ENCODE peak calls at places on chromosomes 1 and 21, in four cellular contexts. X is tibial nerve, V is dorsolateral prefrontal cortex, O is GM06990. P is an unnamed sample.
A peak's percentile ranks its signal among the peaks of the same experiment; 100 is the strongest.

GRCh38 chr1:89610457-89610991 is 22.4 kb upstream of the LRRC8C start:
- DNase-seq in X (no peak), V (no peak), O (no peak), P (no peak)

GRCh38 chr1:229841230-229841629 is 215.2 kb downstream of the URB2 start:
- DNase-seq in X (no peak), V (no peak), O (no peak), P (no peak)

GRCh38 chr1:161096514-161096913 is 1.6 kb upstream of the KLHDC9 start:
- DNase-seq in X (peak; percentile 30), V (no peak), O (no peak), P (no peak)

GRCh38 chr1:156319664-156320063 is 18.4 kb downstream of the CCT3 start:
- DNase-seq in X (no peak), V (no peak), O (no peak), P (no peak)

GRCh38 chr1:19954059-19954458 is 25.4 kb downstream of the PLA2G2A start:
- DNase-seq in X (no peak), V (no peak), O (no peak), P (no peak)

GRCh38 chr1:110672001-110672752 is 2.6 kb downstream of the KCNA3 start:
- DNase-seq in X (no peak), V (no peak), O (peak; percentile 19), P (no peak)

GRCh38 chr21:21682172-21682571 is 684.0 kb downstream of the NCAM2 start:
- DNase-seq in X (no peak), V (no peak), O (no peak), P (no peak)

GRCh38 chr1:239125888-239126287 is 260.5 kb upstream of the CHRM3 start:
- DNase-seq in X (no peak), V (no peak), O (no peak), P (no peak)

GRCh38 chr1:23788695-23789094 is 2.2 kb upstream of the LYPLA2 start:
- DNase-seq in X (no peak), V (no peak), O (no peak), P (no peak)

GRCh38 chr1:223363057-223363855 is 720 bp downstream of the SUSD4 start:
- DNase-seq in X (no peak), V (peak; percentile 56), O (peak; percentile 12), P (peak; percentile 71)

DNA sequence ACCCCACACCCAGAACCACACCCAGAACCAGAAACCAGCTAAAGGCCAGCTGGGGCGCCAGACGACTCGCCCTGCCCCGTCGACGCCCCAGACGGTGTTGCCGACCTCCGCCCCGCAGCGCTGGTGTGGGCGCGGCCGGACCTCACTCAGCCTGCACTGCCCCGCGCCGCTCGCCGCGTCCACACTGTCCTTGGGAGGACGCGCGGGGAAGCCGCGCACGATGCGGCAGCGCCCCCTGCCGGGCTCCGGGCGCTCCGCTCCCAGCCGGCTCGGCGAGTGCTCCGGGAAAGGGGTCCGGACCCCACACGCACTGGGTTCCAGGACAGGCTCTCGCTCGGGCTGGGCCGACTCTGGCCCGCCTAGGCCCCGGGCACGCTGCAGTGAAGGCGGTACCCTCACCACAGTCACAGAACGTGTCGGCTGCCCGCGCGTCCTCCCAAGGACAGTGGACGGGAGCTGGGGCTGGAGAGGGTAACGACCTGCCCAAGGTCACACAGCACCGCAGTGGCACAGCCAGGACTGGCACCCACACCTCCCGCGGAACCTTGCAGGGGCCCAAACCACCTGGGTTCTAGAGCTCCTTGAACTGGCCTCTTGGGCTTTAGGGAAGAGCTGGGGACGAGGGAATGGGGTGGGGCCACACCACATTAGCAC is 90.2 kb downstream of the DMRTA2 start:
- DNase-seq in X (no peak), V (peak; percentile 78), O (peak; percentile 66), P (peak; percentile 84)
- TF ChIP-seq CTCF in X (peak; percentile 76), V (peak; percentile 71), O (peak; percentile 70), P (peak; percentile 54)

GRCh38 chr1:209614151-209614420 is 30.6 kb downstream of the CAMK1G start:
- DNase-seq in X (no peak), V (no peak), O (no peak), P (no peak)

GRCh38 chr1:209614906-209615305 is 31.4 kb downstream of the CAMK1G start:
- DNase-seq in X (no peak), V (no peak), O (no peak), P (no peak)

GRCh38 chr1:209613351-209614150 is 30.0 kb downstream of the CAMK1G start:
- DNase-seq in X (no peak), V (no peak), O (no peak), P (no peak)

GRCh38 chr1:209611771-209612570 is 28.5 kb downstream of the CAMK1G start:
- DNase-seq in X (no peak), V (no peak), O (no peak), P (no peak)

GRCh38 chr1:209612646-209613350 is 29.3 kb downstream of the CAMK1G start:
- DNase-seq in X (no peak), V (no peak), O (no peak), P (no peak)
- TF ChIP-seq CTCF in X (no peak), V (no peak), O (no peak), P (no peak)

GRCh38 chr1:199223936-199224335 is 585.1 kb downstream of the PTPRC start:
- DNase-seq in X (no peak), V (no peak), O (no peak), P (no peak)

GRCh38 chr1:199218533-199218932 is 579.7 kb downstream of the PTPRC start:
- DNase-seq in X (no peak), V (no peak), O (no peak), P (no peak)

GRCh38 chr1:199220046-199220445 is 581.2 kb downstream of the PTPRC start:
- DNase-seq in X (no peak), V (no peak), O (no peak), P (no peak)

GRCh38 chr1:199221371-199222150 is 582.7 kb downstream of the PTPRC start:
- DNase-seq in X (no peak), V (no peak), O (no peak), P (no peak)

DNA sequence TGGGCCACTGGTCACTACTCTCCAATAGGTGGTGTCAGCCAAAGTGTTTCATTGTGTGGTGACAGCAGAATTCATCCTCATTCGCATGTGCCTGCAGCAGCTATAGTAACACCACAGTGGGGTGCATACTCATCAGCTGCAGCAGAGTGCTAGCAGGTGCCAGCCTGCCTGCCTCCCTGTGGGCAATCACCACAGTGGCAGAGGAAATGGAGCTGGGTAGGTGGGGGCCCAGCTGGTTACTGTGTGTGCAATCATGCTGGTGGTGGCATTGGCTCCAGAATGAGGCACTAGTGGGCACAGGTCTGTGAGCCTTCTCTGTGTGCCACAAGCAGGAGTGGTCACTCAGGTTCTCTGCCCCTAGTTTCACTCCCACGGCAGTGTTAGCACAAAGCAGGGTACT is 579.2 kb downstream of the PTPRC start:
- DNase-seq in X (no peak), V (no peak), O (no peak), P (no peak)
- TF ChIP-seq CTCF in X (no peak), V (no peak), O (no peak), P (no peak)

GRCh38 chr21:33449650-33450049 is 30.1 kb downstream of the TMEM50B start:
- DNase-seq in X (no peak), V (no peak), O (no peak), P (no peak)

GRCh38 chr21:33455858-33456446 is 23.8 kb downstream of the TMEM50B start:
- DNase-seq in X (no peak), V (no peak), O (no peak), P (no peak)

GRCh38 chr21:33451634-33452071 is 28.1 kb downstream of the TMEM50B start:
- DNase-seq in X (no peak), V (no peak), O (no peak), P (no peak)

GRCh38 chr21:33452362-33452761 is 27.4 kb downstream of the TMEM50B start:
- DNase-seq in X (no peak), V (no peak), O (no peak), P (no peak)
- TF ChIP-seq CTCF in X (no peak), V (no peak), O (no peak), P (no peak)

GRCh38 chr1:10686404-10687040 is 109.9 kb downstream of the CASZ1 start:
- DNase-seq in X (no peak), V (no peak), O (peak; percentile 54), P (no peak)
- TF ChIP-seq CTCF in X (no peak), V (no peak), O (no peak), P (no peak)

GRCh38 chr1:64378826-64379225 is 91.1 kb upstream of the CACHD1 start:
- DNase-seq in X (no peak), V (no peak), O (no peak), P (no peak)
- TF ChIP-seq CTCF in X (no peak), V (no peak), O (no peak), P (no peak)

DNA sequence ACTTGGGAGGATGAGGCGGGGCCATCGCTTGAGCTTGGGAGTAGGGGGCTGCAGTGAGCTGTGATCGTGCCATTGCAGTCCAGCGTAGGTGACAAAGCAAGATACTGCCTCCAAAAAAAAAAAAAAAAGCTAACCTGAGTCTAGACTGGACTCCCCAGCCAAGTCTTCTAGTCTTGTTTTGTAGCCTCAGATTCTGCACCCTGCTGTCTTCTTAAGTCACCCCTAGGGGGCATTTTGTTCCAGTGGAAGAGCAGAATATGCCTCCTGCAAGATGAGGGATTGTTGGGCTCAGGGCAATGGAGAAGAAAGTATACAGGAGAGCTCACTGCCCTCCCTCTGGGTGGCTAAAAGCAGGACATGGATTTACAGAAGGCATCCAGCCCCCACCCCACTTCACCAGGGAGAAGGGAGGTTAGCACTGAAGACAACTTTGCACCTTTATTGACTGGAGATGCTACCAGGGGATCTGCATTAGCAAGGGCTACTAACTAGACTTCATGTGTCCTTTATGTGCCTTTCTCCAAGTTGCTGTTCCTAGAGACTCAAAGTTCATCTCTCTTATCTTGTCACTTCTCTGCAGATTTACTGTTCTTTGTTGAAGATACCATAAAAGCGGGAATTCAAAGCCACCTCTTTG is 15.3 kb upstream of the RNF187 start:
- DNase-seq in X (no peak), V (no peak), O (no peak), P (no peak)
- TF ChIP-seq CTCF in X (peak; percentile 31), V (peak; percentile 32), O (peak; percentile 78), P (peak; percentile 43)

DNA sequence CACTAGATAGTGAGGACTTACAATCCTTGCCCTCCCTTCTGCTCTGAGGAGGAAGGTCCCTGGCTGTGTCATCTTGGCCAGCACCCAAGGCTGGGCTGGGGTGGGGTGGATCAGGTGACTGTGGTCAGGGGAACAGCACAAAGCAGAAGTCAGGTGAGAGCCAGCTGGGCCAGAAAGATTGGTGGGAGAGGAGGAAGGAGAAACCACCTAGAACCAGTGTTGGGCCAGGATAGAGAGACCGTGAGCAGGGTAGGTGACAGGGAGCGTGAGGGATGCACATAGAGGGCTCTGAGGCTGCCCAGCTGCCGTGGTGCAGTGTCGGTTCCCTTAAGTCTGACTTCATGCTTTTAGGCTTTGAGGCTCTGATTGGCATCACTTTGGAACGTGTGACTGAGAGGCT is 22.7 kb downstream of the NCF2 start:
- DNase-seq in X (no peak), V (no peak), O (peak; percentile 39), P (no peak)
- TF ChIP-seq CTCF in X (no peak), V (no peak), O (no peak), P (no peak)

P was measured in nephron progenitor cell.